ENCODE peak calls at places on chromosomes 13 and 19, in six cellular contexts. H, O, L, M, T and N are unnamed samples. For H3K4me1, the result is how much of the 10 kb centered on the place peaks cover.

GRCh38 chr19:38657633-38658222 is 10.3 kb downstream of the ACTN4 start:
- DNase-seq in H (no peak), O (peak), L (no peak), M (no peak), T (peak), N (no peak)

GRCh38 chr13:28097503-28097902 is 2.9 kb downstream of the FLT3 start:
- DNase-seq in H (no peak), O (no peak), L (no peak), M (no peak), T (no peak), N (no peak)

GRCh38 chr13:76816394-76816793 is 69.8 kb downstream of the KCTD12 start:
- DNase-seq in H (no peak), O (no peak), L (no peak), M (no peak), T (no peak), N (no peak)

GRCh38 chr19:51551673-51552440 is 19.2 kb upstream of the ZNF175 start:
- DNase-seq in H (no peak), O (no peak), L (no peak), M (no peak), T (no peak), N (no peak)

GRCh38 chr13:51154029-51154555 is 43.0 kb upstream of the C13orf42 start:
- DNase-seq in H (no peak), O (no peak), L (no peak), M (no peak), T (peak), N (no peak)

GRCh38 chr13:33053397-33054066 is 37.3 kb downstream of the KL start:
- DNase-seq in H (no peak), O (no peak), L (no peak), M (no peak), T (no peak), N (no peak)

GRCh38 chr19:38666662-38667448 is 19.4 kb downstream of the ACTN4 start:
- DNase-seq in H (no peak), O (no peak), L (no peak), M (no peak), T (peak), N (no peak)

GRCh38 chr19:16094360-16095070 is 17.2 kb upstream of the RAB8A start:
- DNase-seq in H (no peak), O (no peak), L (no peak), M (no peak), T (no peak), N (no peak)

GRCh38 chr19:54660967-54661366 is 1.8 kb upstream of the LILRB4 start:
- DNase-seq in H (no peak), O (no peak), L (no peak), M (no peak), T (no peak), N (no peak)

GRCh38 chr19:45913874-45914830 is at the start of gene NANOS2:
- DNase-seq in H (no peak), O (peak), L (peak), M (no peak), T (no peak), N (no peak)

GRCh38 chr19:10995926-10996600 is 35.2 kb downstream of the SMARCA4 start:
- DNase-seq in H (no peak), O (no peak), L (no peak), M (no peak), T (no peak), N (no peak)

GRCh38 chr13:27634231-27634630 is 12.5 kb downstream of the POLR1D start:
- DNase-seq in H (no peak), O (no peak), L (no peak), M (no peak), T (no peak), N (no peak)

GRCh38 chr19:6020972-6021805 is 43.2 kb upstream of the RANBP3 start:
- DNase-seq in H (no peak), O (no peak), L (no peak), M (peak), T (no peak), N (no peak)

GRCh38 chr19:49570138-49570856 is 10.1 kb downstream of the NOSIP start:
- DNase-seq in H (peak), O (peak), L (no peak), M (peak), T (peak), N (peak)

GRCh38 chr19:7987084-7987768 is 18.2 kb downstream of the ELAVL1 start:
- DNase-seq in H (no peak), O (no peak), L (peak), M (no peak), T (no peak), N (no peak)

GRCh38 chr13:32940601-32941000 is 75.6 kb upstream of the KL start:
- DNase-seq in H (no peak), O (no peak), L (peak), M (no peak), T (peak), N (no peak)

GRCh38 chr19:10431943-10432735 is 11.8 kb downstream of the PDE4A start:
- DNase-seq in H (no peak), O (no peak), L (peak), M (peak), T (peak), N (no peak)

GRCh38 chr13:31908696-31909386 is 122.7 kb upstream of the FRY start:
- DNase-seq in H (no peak), O (no peak), L (no peak), M (no peak), T (no peak), N (no peak)

GRCh38 chr13:21670006-21670882 is 629 bp upstream of the FGF9 start:
- DNase-seq in H (peak), O (no peak), L (peak), M (peak), T (peak), N (peak)

GRCh38 chr13:69551193-69551592 is 556.4 kb upstream of the ATXN8OS start:
- DNase-seq in H (no peak), O (no peak), L (no peak), M (no peak), T (no peak), N (no peak)

GRCh38 chr19:41225238-41226052 is 6.4 kb downstream of the AXL start:
- DNase-seq in H (peak), O (peak), L (no peak), M (peak), T (peak), N (peak)

GRCh38 chr13:95228130-95228529 is 73.1 kb downstream of the ABCC4 start:
- DNase-seq in H (no peak), O (no peak), L (no peak), M (no peak), T (no peak), N (no peak)

GRCh38 chr19:50720921-50721291 is 1.3 kb upstream of the SHANK1 start:
- DNase-seq in H (no peak), O (no peak), L (no peak), M (no peak), T (peak), N (no peak)

GRCh38 chr13:42218576-42218975 is 53.4 kb upstream of the AKAP11 start:
- DNase-seq in H (no peak), O (no peak), L (no peak), M (no peak), T (peak), N (no peak)

GRCh38 chr13:50611117-50611781 is 232.2 kb downstream of the DLEU7 start:
- DNase-seq in H (no peak), O (no peak), L (no peak), M (no peak), T (no peak), N (no peak)

GRCh38 chr13:50410921-50411712 is 395.9 kb downstream of the KCNRG start:
- DNase-seq in H (peak), O (peak), L (peak), M (no peak), T (peak), N (no peak)

GRCh38 chr13:51821666-51822065 is 17.7 kb upstream of the DHRS12 start:
- DNase-seq in H (no peak), O (no peak), L (no peak), M (no peak), T (no peak), N (no peak)

GRCh38 chr13:51067376-51068125 is 43.5 kb downstream of the C13orf42 start:
- DNase-seq in H (no peak), O (no peak), L (no peak), M (no peak), T (no peak), N (no peak)

GRCh38 chr19:5097331-5097930 is 128.5 kb downstream of the KDM4B start:
- DNase-seq in H (no peak), O (no peak), L (no peak), M (no peak), T (no peak), N (no peak)

GRCh38 chr13:27789495-27790303 is 2.6 kb upstream of the GSX1 start:
- DNase-seq in H (no peak), O (no peak), L (no peak), M (no peak), T (no peak), N (no peak)

GRCh38 chr13:25429466-25429865 is 57.7 kb downstream of the ATP8A2 start:
- DNase-seq in H (no peak), O (no peak), L (no peak), M (no peak), T (no peak), N (no peak)

GRCh38 chr19:32224371-32225244 is 120.8 kb upstream of the ZNF507 start:
- DNase-seq in H (peak), O (no peak), L (peak), M (peak), T (peak), N (peak)

DNA sequence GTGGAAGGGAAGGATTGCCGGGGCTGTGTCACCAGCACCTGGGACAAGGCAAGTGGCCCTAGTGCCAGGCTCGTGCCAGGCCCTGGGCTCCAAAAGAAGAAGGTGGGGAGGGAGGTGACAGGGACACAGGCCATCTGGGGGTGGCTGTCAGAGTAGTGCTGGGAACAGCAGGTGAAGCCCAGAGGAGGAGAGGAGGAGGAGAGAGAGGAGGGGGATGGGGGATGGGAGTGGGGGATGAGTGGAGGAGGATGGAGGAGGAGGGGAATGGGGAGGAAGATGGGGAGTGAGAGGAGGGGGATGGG is 18.7 kb downstream of the LSM4 start:
- DNase-seq in H (no peak), O (no peak), L (peak), M (no peak), T (peak), N (no peak)
- H3K4me3 ChIP-seq in H (peak), O (peak), L (peak), M (peak), T (no peak), N (peak)

GRCh38 chr19:1217366-1217765 is 11.8 kb downstream of the STK11 start:
- DNase-seq in H (no peak), O (no peak), L (peak), M (no peak), T (no peak), N (no peak)

GRCh38 chr19:1214299-1214861 is 8.8 kb downstream of the STK11 start:
- DNase-seq in H (no peak), O (no peak), L (peak), M (no peak), T (no peak), N (no peak)

GRCh38 chr19:1213391-1214286 is 8.1 kb downstream of the STK11 start:
- DNase-seq in H (peak), O (no peak), L (peak), M (peak), T (peak), N (peak)

GRCh38 chr19:1216756-1217155 is 11.2 kb downstream of the STK11 start:
- DNase-seq in H (no peak), O (no peak), L (no peak), M (no peak), T (no peak), N (no peak)

DNA sequence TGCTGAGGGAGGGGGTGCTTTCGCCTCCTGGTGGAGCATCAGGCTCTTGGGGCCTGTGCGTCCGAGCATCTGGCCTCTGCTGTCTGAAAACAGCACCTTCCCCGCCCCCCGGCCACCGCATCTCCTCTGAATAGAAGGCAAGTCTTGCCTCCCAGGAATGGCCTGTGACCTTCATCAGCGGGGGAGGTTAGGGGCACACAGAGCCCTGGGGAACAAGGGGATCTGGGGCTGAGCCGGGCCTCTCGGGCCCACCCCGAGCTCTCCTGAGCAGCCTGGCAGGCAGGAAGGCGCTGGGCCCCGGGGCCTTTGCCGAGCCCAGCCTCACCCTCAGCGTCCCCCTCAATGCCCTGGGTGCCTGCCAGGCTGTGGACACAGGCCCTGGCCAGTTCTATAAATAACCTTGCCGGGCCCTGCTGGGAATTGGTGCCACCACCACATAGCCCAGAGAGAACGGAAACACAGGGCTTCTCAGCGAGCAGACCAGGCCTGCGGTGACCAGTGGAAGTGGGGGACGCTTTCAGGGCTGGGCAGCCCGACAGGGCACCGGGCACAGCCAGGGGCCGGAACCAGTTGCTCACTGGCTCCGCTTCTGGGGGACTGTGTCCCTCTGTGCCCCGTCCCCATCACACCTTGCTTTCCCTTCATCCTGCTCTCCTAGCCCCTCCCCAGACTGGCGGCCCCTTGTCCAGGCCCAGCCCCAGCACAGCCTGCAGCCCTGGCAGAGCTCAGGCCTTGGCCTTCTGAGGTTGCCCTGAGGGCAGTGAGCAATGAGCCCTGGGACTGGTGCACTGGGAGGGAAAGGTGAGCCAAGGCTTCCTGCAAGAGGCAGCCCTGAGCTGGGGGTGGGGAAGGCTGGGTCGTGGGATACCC is 9.5 kb downstream of the STK11 start:
- DNase-seq in H (no peak), O (no peak), L (peak), M (peak), T (peak), N (peak)
- TF ChIP-seq POLR2A in H (no peak), O (no peak), L (peak), M (no peak), T (peak), N (no peak)

DNA sequence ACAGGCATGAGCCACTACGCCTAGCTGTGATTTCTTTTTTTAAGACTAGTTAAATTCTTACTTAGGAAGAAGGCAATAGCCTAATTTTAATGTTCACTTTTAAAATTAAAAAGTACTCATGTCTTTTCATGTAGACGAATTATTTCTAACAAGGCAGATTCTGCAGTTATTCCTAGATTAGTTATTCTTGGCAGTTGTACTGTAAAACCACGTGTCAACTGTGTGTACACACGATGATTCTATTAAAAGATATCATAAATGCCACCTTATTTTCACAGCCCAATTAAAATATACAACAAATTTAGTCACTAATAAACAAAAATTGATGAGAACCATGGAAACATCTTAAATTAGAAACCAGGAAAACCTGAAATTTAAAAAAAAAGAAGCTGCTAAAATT is 10.6 kb upstream of the FOXO1 start:
- DNase-seq in H (no peak), O (no peak), L (no peak), M (no peak), T (no peak), N (no peak)
- H3K4me1 ChIP-seq in H (under half), O (under half), L (under half), M (under half), T (under half), N (under half)

DNA sequence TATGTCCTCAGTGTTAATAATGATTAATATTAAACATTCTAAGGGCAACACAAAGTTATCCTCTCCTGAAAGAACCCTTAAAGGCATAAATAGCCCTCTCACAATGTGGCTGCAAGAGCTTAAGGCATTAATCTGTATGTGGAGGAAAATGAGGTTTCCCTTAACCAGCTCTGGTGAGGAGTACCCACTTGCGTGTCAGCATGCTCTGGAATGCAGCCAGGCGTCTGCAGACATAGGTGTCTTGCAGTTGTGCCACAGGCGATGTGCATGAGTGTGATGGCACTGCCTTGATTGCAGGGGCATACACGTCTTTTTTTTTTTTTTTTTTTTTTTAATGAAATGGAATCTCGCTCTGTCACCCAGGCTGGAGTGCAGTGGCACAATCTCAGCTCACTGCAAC is 91.9 kb downstream of the RAB20 start:
- DNase-seq in H (no peak), O (no peak), L (no peak), M (no peak), T (no peak), N (no peak)
- H3K4me3 ChIP-seq in H (no peak), O (no peak), L (no peak), M (no peak), T (no peak), N (no peak)

DNA sequence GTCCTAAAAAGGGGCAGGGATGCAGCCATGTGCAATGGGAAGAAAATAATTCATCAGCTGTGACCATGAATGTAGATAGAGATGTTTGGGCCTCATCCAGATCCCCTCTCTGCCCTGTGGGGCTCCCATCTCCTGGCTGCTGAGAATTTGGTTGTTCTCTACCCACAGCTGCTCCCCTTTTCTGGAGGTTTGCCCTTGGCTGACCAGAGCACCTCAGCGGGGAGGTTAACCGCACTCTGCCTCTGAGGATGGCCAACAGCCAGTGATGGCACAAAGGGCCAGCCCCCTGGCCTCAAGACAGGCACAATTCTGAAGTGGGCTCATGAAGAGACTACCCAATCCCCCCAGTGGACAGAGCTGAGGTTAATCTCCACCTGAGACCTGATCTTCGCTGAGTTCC is 61.5 kb upstream of the SERP2 start:
- DNase-seq in H (no peak), O (no peak), L (no peak), M (no peak), T (no peak), N (no peak)
- TF ChIP-seq POLR2A in H (no peak), O (no peak), L (no peak), M (no peak), T (no peak), N (no peak)

DNA sequence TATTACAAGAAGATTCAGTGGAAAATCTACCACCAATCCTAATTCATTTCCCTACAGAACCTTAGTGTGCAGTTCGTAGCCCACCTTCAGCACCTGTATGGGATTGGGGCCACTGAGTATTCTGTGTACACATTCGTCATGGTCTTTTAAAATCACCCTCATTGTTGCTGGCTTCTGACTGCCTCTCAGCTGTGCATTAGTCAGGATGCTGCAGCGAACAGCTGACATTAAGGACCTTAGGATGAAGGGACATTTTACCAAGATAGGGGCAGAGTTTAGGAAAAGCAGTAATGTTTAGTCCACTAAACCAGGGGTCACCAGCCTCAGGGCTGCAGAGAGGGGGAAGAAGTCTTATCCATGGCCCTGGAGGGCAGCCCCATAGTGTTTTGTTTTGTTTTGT is 176.5 kb downstream of the COL4A1 start:
- DNase-seq in H (no peak), O (no peak), L (no peak), M (no peak), T (no peak), N (no peak)
- H3K4me1 ChIP-seq in H (under half), O (under half), L (under half), M (under half), T (under half), N (under half)

DNA sequence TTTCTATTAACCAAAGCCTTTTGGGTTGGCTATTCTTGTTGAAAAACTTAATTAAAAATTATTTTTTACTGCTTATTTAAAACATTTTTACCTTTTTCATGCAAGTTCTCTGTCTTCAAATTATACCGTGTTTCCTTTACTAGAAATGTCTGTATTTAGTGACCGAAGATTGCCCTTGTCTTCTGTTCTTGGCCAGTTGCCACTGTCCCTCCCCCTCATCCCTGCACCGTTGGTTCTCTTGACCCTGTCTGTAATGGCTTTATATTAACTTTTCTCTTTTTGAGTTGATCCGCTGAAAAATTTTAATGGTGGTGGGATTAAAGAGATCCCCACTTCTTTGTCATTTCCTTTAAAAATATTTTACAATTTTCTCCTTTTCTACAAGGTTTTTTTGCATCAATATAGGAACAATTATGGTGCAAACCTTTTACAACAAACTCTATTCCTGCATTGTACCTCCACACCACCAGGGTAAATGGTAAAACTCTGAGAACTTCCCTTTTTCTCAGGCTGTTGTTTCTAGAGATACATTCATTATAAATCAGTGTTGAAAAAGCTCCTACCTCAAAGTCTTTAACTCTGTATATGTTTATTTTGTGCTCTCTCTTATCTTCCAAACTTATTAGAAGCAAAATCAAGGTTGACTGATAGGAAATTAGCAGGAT is 12.9 kb upstream of the RNF113B start:
- DNase-seq in H (no peak), O (no peak), L (no peak), M (no peak), T (peak), N (no peak)
- H3K4me3 ChIP-seq in H (no peak), O (no peak), L (no peak), M (no peak), T (no peak), N (no peak)